ENCODE peak calls at places on chromosomes 16 and 17, in seven cellular contexts. I is A549, V is psoas muscle, A is heart left ventricle, B is Panc1, H is esophagus squamous epithelium, L is HCT116. K is an unnamed sample. For H3K4me1, the result is how much of the 10 kb centered on the place peaks cover.

GRCh38 chr16:49902908-49903307 is 47.0 kb upstream of the ZNF423 start:
- DNase-seq in L (no peak), V (peak), H (no peak), I (no peak), B (no peak), A (no peak), K (no peak)

GRCh38 chr17:46266656-46267544 is 28.0 kb upstream of the LRRC37A start:
- DNase-seq in I (peak), H (peak), L (peak), B (no peak), A (peak), V (peak), K (peak)

GRCh38 chr17:52721932-52722331 is 563.4 kb upstream of the CA10 start:
- DNase-seq in A (no peak), V (no peak), L (no peak), H (no peak), B (no peak), I (no peak), K (no peak)

GRCh38 chr17:79698086-79698690 is 32.6 kb upstream of the ENPP7 start:
- DNase-seq in B (no peak), A (no peak), H (no peak), L (no peak), V (no peak), I (no peak), K (no peak)

GRCh38 chr17:77489898-77490265 is 349.1 kb downstream of the SEC14L1 start:
- DNase-seq in V (peak), H (no peak), L (no peak), A (peak), B (no peak), I (no peak), K (peak)

GRCh38 chr17:64783556-64784352 is 121.6 kb upstream of the SMURF2 start:
- DNase-seq in I (no peak), L (no peak), B (no peak), H (no peak), V (peak), A (no peak), K (no peak)

GRCh38 chr17:45790296-45790922 is 6.3 kb downstream of the CRHR1 start:
- DNase-seq in I (no peak), A (no peak), V (no peak), B (no peak), L (no peak), H (no peak), K (peak)

GRCh38 chr16:24539850-24540484 is 601 bp downstream of the RBBP6 start:
- DNase-seq in H (no peak), L (no peak), A (peak), V (peak), B (no peak), I (no peak), K (peak)

GRCh38 chr17:74840989-74841666 is 18.6 kb downstream of the GRIN2C start:
- DNase-seq in L (no peak), V (peak), A (no peak), B (no peak), H (no peak), I (no peak), K (peak)

GRCh38 chr16:29674188-29674587 is 4.8 kb upstream of the QPRT start:
- DNase-seq in B (no peak), V (peak), H (no peak), I (no peak), L (no peak), A (no peak), K (peak)

GRCh38 chr17:67055811-67056745 is 11.7 kb downstream of the CACNG1 start:
- DNase-seq in H (no peak), L (no peak), I (no peak), V (no peak), B (no peak), A (no peak), K (no peak)

GRCh38 chr16:81497690-81498089 is 53.1 kb downstream of the CMIP start:
- DNase-seq in H (no peak), V (peak), L (no peak), A (no peak), I (no peak), B (no peak), K (no peak)

GRCh38 chr17:79808763-79809529 is 12.1 kb upstream of the CBX8 start:
- DNase-seq in H (no peak), L (peak), A (no peak), V (no peak), I (peak), B (no peak), K (no peak)

GRCh38 chr17:78214706-78215061 is 631 bp downstream of the BIRC5 start:
- DNase-seq in L (no peak), V (no peak), I (no peak), A (no peak), H (no peak), B (no peak), K (no peak)

GRCh38 chr17:13351046-13351445 is 250.7 kb downstream of the HS3ST3A1 start:
- DNase-seq in I (no peak), A (no peak), H (no peak), V (no peak), L (no peak), B (no peak), K (no peak)

GRCh38 chr16:87060026-87060986 is 256.9 kb downstream of the C16orf95 start:
- DNase-seq in A (no peak), I (no peak), H (no peak), V (no peak), L (no peak), B (no peak), K (no peak)

GRCh38 chr16:3999479-3999868 is 116.8 kb downstream of the ADCY9 start:
- DNase-seq in L (no peak), A (peak), B (no peak), H (no peak), V (peak), I (no peak), K (peak)

GRCh38 chr17:6323626-6324356 is 111.1 kb downstream of the AIPL1 start:
- DNase-seq in L (peak), H (no peak), I (no peak), B (no peak), V (no peak), A (no peak), K (peak)

GRCh38 chr16:50244140-50244503 is 22.2 kb upstream of the ADCY7 start:
- DNase-seq in L (no peak), B (no peak), I (no peak), H (no peak), A (no peak), V (no peak), K (no peak)

GRCh38 chr16:79466111-79466510 is 134.4 kb downstream of the MAF start:
- DNase-seq in V (no peak), B (no peak), A (no peak), L (no peak), I (no peak), H (no peak), K (no peak)

GRCh38 chr16:66107661-66108060 is 258.8 kb upstream of the CDH5 start:
- DNase-seq in V (no peak), I (no peak), A (no peak), L (no peak), H (no peak), B (no peak), K (no peak)

GRCh38 chr16:54242199-54242598 is 44.4 kb downstream of the IRX3 start:
- DNase-seq in V (no peak), A (no peak), B (no peak), I (no peak), H (no peak), L (peak), K (no peak)

GRCh38 chr16:30805056-30805369 is 18.0 kb upstream of the ZNF629 start:
- DNase-seq in V (no peak), B (no peak), I (no peak), L (no peak), A (no peak), H (no peak), K (no peak)

GRCh38 chr17:2222901-2223616 is 80.5 kb downstream of the SMG6 start:
- DNase-seq in I (no peak), L (no peak), B (no peak), V (peak), H (no peak), A (no peak), K (peak)

GRCh38 chr16:84013787-84014569 is 28.6 kb downstream of the SLC38A8 start:
- DNase-seq in B (peak), A (no peak), L (peak), V (no peak), H (no peak), I (peak), K (no peak)

GRCh38 chr16:4385066-4385788 is 13.6 kb downstream of the VASN start:
- DNase-seq in B (no peak), L (no peak), I (no peak), H (no peak), V (no peak), A (no peak), K (no peak)

GRCh38 chr17:60901806-60902205 is 224.2 kb downstream of the BCAS3 start:
- DNase-seq in A (no peak), I (no peak), B (no peak), V (no peak), L (no peak), H (no peak), K (no peak)

GRCh38 chr17:8192070-8192815 is 2.3 kb upstream of the BORCS6 start:
- DNase-seq in B (peak), L (no peak), H (no peak), A (no peak), I (peak), V (peak), K (peak)

GRCh38 chr17:66040402-66040801 is 151.5 kb downstream of the CEP112 start:
- DNase-seq in I (no peak), A (no peak), H (no peak), L (peak), B (no peak), V (no peak), K (no peak)

GRCh38 chr16:27771201-27771910 is 221.4 kb downstream of the KATNIP start:
- DNase-seq in A (peak), H (no peak), B (no peak), L (no peak), I (no peak), V (peak), K (no peak)

GRCh38 chr16:85249418-85249817 is 137.1 kb upstream of the CIBAR2 start:
- DNase-seq in A (no peak), H (no peak), L (no peak), I (no peak), V (peak), B (no peak), K (no peak)

GRCh38 chr16:77898671-77899211 is 110.4 kb downstream of the VAT1L start:
- DNase-seq in V (no peak), H (no peak), B (no peak), L (no peak), A (no peak), I (no peak), K (no peak)

GRCh38 chr17:43702636-43703035 is 40.9 kb upstream of the MEOX1 start:
- DNase-seq in V (no peak), H (no peak), A (no peak), L (no peak), I (peak), B (no peak), K (no peak)

GRCh38 chr16:69796285-69797118 is 34.4 kb downstream of the WWP2 start:
- DNase-seq in L (peak), I (peak), A (no peak), B (peak), V (no peak), H (no peak), K (peak)

GRCh38 chr17:62392908-62393307 is 12.6 kb downstream of the EFCAB3 start:
- DNase-seq in H (no peak), A (no peak), I (no peak), B (no peak), V (no peak), L (no peak), K (no peak)
- H3K4me1 ChIP-seq in H (under half), A (under half), I (under half), B (under half), V (under half), L (under half), K (under half)

GRCh38 chr16:57258226-57258909 is 13.3 kb downstream of the ARL2BP start:
- DNase-seq in A (peak), B (no peak), H (no peak), V (no peak), I (no peak), L (no peak), K (no peak)

GRCh38 chr16:57258910-57259475 is 13.9 kb downstream of the ARL2BP start:
- DNase-seq in L (no peak), H (no peak), B (no peak), A (peak), V (no peak), I (no peak), K (no peak)

GRCh38 chr16:57262841-57263584 is 18.0 kb downstream of the ARL2BP start:
- DNase-seq in B (no peak), I (no peak), V (peak), A (peak), H (no peak), L (no peak), K (no peak)

GRCh38 chr16:57261806-57262205 is 16.7 kb downstream of the ARL2BP start:
- DNase-seq in A (peak), L (no peak), V (peak), B (no peak), I (no peak), H (no peak), K (no peak)

DNA sequence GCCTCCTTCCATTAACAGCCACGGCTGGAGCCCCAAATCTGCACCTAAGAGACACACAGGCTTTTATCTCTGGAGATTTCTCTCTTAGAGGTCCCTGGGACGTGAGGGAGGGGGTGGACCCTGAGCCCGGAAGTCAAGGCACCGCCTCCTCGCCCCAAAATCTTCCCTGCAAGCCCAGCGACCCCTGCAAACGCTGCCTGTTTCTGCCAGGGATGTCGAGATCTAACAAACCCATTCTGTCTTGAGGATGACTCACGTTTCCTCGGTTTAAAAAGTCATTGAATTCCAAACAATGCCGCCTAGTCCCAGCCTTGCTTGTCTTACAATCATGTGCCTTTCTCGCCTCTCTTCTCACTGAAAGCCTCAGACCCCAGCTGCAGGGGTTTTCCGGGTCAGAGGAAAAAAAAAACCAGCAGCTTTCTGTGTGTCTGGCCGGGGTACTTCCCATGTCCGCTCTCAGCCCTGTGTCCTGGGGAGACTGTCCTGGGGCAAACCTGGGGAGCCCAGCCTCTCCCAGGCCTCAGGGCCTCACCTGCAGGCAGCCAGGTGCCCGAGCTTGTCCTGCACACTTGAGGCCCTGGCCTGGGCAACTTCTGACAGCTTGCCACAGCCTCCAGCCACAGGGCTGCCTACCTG is 15.4 kb downstream of the ARL2BP start:
- DNase-seq in A (peak), B (no peak), L (no peak), V (peak), H (no peak), I (no peak), K (no peak)
- H3K27ac ChIP-seq in A (peak), B (no peak), L (no peak), V (peak), H (peak), I (peak), K (peak)

DNA sequence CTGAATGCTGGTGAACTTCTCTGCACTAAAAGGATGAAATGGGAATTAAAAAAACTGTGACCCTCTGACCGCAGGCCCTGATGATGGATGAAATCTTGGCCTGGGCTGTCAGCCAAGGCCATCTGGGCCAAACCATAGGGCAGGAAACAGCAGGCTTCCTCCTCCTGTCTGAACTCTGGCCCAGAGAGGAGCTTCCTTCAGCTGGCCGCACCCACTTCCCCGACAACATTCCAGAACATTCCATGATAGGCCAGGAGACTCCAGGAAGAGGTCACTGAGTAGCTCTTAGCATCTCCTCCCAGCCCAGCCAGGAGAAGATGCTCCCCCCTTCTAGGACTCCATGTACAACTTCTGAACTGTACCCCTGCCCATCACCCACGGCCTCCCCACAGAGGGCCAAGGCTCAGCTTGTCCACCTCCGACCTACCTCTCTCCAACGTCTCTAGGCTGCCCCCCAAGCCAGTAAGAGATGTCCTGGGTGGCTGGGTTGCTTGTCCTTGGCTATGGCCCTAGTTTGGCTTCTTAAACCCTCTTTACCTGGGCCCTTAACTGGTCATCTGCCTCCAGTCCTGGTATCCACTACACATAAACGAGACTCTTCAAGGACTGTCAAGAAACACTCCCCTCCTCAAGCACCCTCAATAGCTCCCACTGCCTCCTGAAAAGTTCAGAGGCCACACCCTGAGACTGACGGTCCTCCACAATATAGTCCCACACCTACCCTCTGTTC is 1.7 kb downstream of the RPH3AL start:
- DNase-seq in I (peak), L (no peak), H (no peak), A (peak), V (peak), B (no peak), K (peak)
- H3K4me1 ChIP-seq in I (half or more), L (under half), H (half or more), A (under half), V (under half), B (under half), K (under half)

GRCh38 chr16:56211471-56211944 is 20.2 kb downstream of the GNAO1 start:
- DNase-seq in L (no peak), I (no peak), A (no peak), H (no peak), B (no peak), V (no peak), K (no peak)
- H3K27ac ChIP-seq in L (no peak), I (no peak), A (no peak), H (no peak), B (no peak), V (no peak), K (no peak)

GRCh38 chr17:81064746-81065475 is 30.0 kb downstream of the BAIAP2 start:
- DNase-seq in A (no peak), H (no peak), V (no peak), I (no peak), L (no peak), B (no peak), K (no peak)

GRCh38 chr17:81063488-81064093 is 28.6 kb downstream of the BAIAP2 start:
- DNase-seq in I (no peak), A (no peak), V (no peak), L (no peak), B (no peak), H (no peak), K (no peak)

GRCh38 chr17:81061027-81061426 is 26.1 kb downstream of the BAIAP2 start:
- DNase-seq in V (no peak), A (no peak), B (no peak), L (no peak), H (no peak), I (no peak), K (no peak)

GRCh38 chr17:81060416-81060815 is 25.5 kb downstream of the BAIAP2 start:
- DNase-seq in V (no peak), A (no peak), H (no peak), L (no peak), B (no peak), I (no peak), K (no peak)

DNA sequence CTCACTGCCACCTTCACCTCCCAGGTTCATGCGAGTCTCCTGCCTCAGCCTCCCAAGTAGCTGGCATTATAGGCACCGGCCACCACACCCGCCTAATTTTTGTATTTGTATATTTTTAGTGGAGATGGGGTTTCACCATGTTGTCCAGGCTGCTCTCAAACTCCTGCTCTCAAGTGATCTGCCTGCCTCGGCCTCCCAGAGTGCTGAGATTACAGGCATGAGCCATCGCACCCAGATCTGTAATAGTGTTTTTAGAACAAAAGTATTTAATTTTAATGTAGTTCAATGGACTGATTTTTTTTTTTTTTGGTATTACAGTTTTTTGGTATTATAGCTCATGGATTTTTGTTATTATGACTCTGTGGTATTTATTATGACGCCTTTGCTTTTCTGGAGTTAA is 27.1 kb downstream of the BAIAP2 start:
- DNase-seq in V (no peak), A (no peak), B (no peak), L (no peak), I (no peak), H (no peak), K (no peak)
- H3K4me1 ChIP-seq in V (under half), A (under half), B (under half), L (under half), I (under half), H (half or more), K (under half)

GRCh38 chr17:71273451-71273850 is 847.4 kb upstream of the SOX9 start:
- DNase-seq in L (no peak), B (no peak), H (no peak), V (no peak), A (no peak), I (no peak), K (no peak)
- H3K27ac ChIP-seq in L (no peak), B (no peak), H (no peak), V (no peak), A (no peak), I (no peak), K (no peak)